ENCODE peak calls at places on chromosome 17, in four cellular contexts. I is CD8-positive, alpha-beta memory T cell; G is anterior cingulate cortex; B is AML-193. J is an unnamed sample.

GRCh38 chr17:36877774-36878173 is 59.5 kb upstream of the LHX1 start:
- DNase-seq in I (no peak), G (no peak), B (no peak), J (no peak)

GRCh38 chr17:48483471-48484131 is 47.2 kb downstream of the HOXB1 start:
- DNase-seq in G (no peak), B (no peak), I (no peak), J (no peak)

GRCh38 chr17:48293319-48294192 is 136.5 kb downstream of the SKAP1 start:
- DNase-seq in I (no peak), G (no peak), B (no peak), J (no peak)

GRCh38 chr17:29778936-29779811 is 150.9 kb downstream of the SSH2 start:
- DNase-seq in B (peak; percentile 84), G (peak; percentile 50), I (peak; percentile 69), J (peak; percentile 75)

GRCh38 chr17:7293821-7294613 is 422 bp downstream of the YBX2 start:
- DNase-seq in B (no peak), I (no peak), G (no peak), J (no peak)

GRCh38 chr17:19771971-19772630 is 24.0 kb upstream of the ALDH3A1 start:
- DNase-seq in B (no peak), I (peak; percentile 73), G (no peak), J (peak; percentile 86)

GRCh38 chr17:6506679-6507231 is 49.6 kb downstream of the PITPNM3 start:
- DNase-seq in G (no peak), I (no peak), B (no peak), J (no peak)

GRCh38 chr17:45814622-45815606 is 29.8 kb upstream of the SPPL2C start:
- DNase-seq in G (peak; percentile 30), I (no peak), B (no peak), J (no peak)